ENCODE peak calls at places on chromosomes 12 and 14, in six cellular contexts. One of them, this sample, is unnamed.

GRCh38 chr14:52040598-52040997 is 28.3 kb downstream of the NID2 start:
- DNase-seq in adrenal gland: no peak
- DNase-seq in spleen: no peak
- DNase-seq in testis: no peak
- DNase-seq in H1: no peak
- DNase-seq in lower leg skin: no peak
- DNase-seq in this sample: no peak

GRCh38 chr12:2893007-2893406 is 2.3 kb downstream of the TULP3 start:
- DNase-seq in adrenal gland: peak; percentile 74
- DNase-seq in spleen: no peak
- DNase-seq in testis: no peak
- DNase-seq in H1: no peak
- DNase-seq in lower leg skin: peak; percentile 88
- DNase-seq in this sample: no peak

GRCh38 chr14:59424707-59425106 is 40.5 kb downstream of the GPR135 start:
- DNase-seq in adrenal gland: peak; percentile 70
- DNase-seq in spleen: no peak
- DNase-seq in testis: peak; percentile 78
- DNase-seq in H1: no peak
- DNase-seq in lower leg skin: no peak
- DNase-seq in this sample: no peak

GRCh38 chr12:49874142-49874897 is 29.4 kb downstream of the FAIM2 start:
- DNase-seq in adrenal gland: peak; percentile 50
- DNase-seq in spleen: peak; percentile 56
- DNase-seq in testis: no peak
- DNase-seq in H1: no peak
- DNase-seq in lower leg skin: peak; percentile 72
- DNase-seq in this sample: no peak

GRCh38 chr14:69996197-69996596 is 117.0 kb downstream of the SMOC1 start:
- DNase-seq in adrenal gland: no peak
- DNase-seq in spleen: no peak
- DNase-seq in testis: no peak
- DNase-seq in H1: no peak
- DNase-seq in lower leg skin: no peak
- DNase-seq in this sample: no peak

GRCh38 chr12:70852416-70853150 is 68.0 kb downstream of the PTPRR start:
- DNase-seq in adrenal gland: no peak
- DNase-seq in spleen: no peak
- DNase-seq in testis: no peak
- DNase-seq in H1: no peak
- DNase-seq in lower leg skin: no peak
- DNase-seq in this sample: no peak

GRCh38 chr12:105220150-105220928 is 15.6 kb downstream of the APPL2 start:
- DNase-seq in adrenal gland: no peak
- DNase-seq in spleen: no peak
- DNase-seq in testis: no peak
- DNase-seq in H1: no peak
- DNase-seq in lower leg skin: no peak
- DNase-seq in this sample: no peak

GRCh38 chr12:3150308-3150670 is 73.1 kb downstream of the TSPAN9 start:
- DNase-seq in adrenal gland: no peak
- DNase-seq in spleen: no peak
- DNase-seq in testis: no peak
- DNase-seq in H1: no peak
- DNase-seq in lower leg skin: no peak
- DNase-seq in this sample: no peak

GRCh38 chr12:64946132-64946829 is 121.8 kb downstream of the TBC1D30 start:
- DNase-seq in adrenal gland: peak; percentile 86
- DNase-seq in spleen: no peak
- DNase-seq in testis: peak; percentile 90
- DNase-seq in H1: no peak
- DNase-seq in lower leg skin: no peak
- DNase-seq in this sample: peak; percentile 56

GRCh38 chr12:20445693-20446092 is 77.4 kb downstream of the PDE3A start:
- DNase-seq in adrenal gland: no peak
- DNase-seq in spleen: no peak
- DNase-seq in testis: no peak
- DNase-seq in H1: no peak
- DNase-seq in lower leg skin: no peak
- DNase-seq in this sample: no peak

GRCh38 chr12:59833408-59833807 is 237.6 kb downstream of the SLC16A7 start:
- DNase-seq in adrenal gland: no peak
- DNase-seq in spleen: no peak
- DNase-seq in testis: peak; percentile 39
- DNase-seq in H1: no peak
- DNase-seq in lower leg skin: no peak
- DNase-seq in this sample: no peak

GRCh38 chr12:103833891-103834290 is 7.1 kb downstream of the NT5DC3 start:
- DNase-seq in adrenal gland: no peak
- DNase-seq in spleen: no peak
- DNase-seq in testis: no peak
- DNase-seq in H1: peak; percentile 10
- DNase-seq in lower leg skin: no peak
- DNase-seq in this sample: no peak

GRCh38 chr12:130871286-130872178 is at the start of gene RAN:
- DNase-seq in adrenal gland: peak; percentile 94
- DNase-seq in spleen: peak; percentile 98
- DNase-seq in testis: peak; percentile 91
- DNase-seq in H1: peak; percentile 71
- DNase-seq in lower leg skin: peak; percentile 96
- DNase-seq in this sample: peak; percentile 87
- TF ChIP-seq POLR2A in adrenal gland: no peak
- TF ChIP-seq POLR2A in spleen: no peak
- TF ChIP-seq POLR2A in testis: no peak
- TF ChIP-seq POLR2A in H1: peak; percentile 90
- TF ChIP-seq POLR2A in lower leg skin: no peak
- TF ChIP-seq POLR2A in this sample: peak; percentile 40

DNA sequence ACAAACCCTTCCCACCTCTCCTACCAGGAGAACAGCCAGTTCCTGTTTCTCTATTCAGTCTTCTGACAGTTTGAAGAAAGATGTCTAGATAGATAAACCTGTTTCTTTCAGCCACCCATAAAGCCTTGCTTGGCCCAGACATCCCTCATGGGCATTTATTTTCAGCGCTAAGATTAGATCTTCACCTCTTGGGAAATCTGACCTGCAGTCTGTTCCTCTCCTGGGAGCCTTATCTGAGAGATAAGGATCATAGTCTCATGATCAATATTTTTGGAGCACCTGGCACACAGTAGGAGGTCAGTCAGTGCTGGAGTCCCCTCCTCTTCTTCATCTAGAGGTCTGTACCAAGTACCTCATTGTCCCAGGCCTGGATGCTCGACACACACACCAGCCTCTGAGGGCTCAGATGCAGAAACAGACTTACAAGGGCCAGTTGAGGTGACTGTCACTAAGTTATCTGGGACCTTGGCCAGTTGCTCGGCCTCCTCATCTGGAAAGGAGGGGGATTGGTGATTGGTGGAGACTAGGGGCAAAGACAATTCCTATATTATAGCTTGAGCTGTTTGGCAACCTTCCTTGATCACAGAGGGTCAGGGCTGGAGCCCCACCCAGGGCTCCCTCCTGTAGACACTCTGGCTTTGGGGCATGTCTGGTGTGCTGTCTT is 18.2 kb downstream of the ACVRL1 start:
- DNase-seq in adrenal gland: peak; percentile 67
- DNase-seq in spleen: no peak
- DNase-seq in testis: no peak
- DNase-seq in H1: no peak
- DNase-seq in lower leg skin: peak; percentile 80
- DNase-seq in this sample: no peak
- TF ChIP-seq POLR2A in adrenal gland: no peak
- TF ChIP-seq POLR2A in spleen: no peak
- TF ChIP-seq POLR2A in testis: no peak
- TF ChIP-seq POLR2A in H1: no peak
- TF ChIP-seq POLR2A in lower leg skin: no peak
- TF ChIP-seq POLR2A in this sample: no peak

GRCh38 chr12:31325877-31326631 is at the start of gene SINHCAF:
- DNase-seq in adrenal gland: peak; percentile 100
- DNase-seq in spleen: peak; percentile 100
- DNase-seq in testis: peak; percentile 100
- DNase-seq in H1: peak; percentile 99
- DNase-seq in lower leg skin: peak; percentile 100
- DNase-seq in this sample: peak; percentile 100
- TF ChIP-seq POLR2A in adrenal gland: peak; percentile 80
- TF ChIP-seq POLR2A in spleen: peak; percentile 77
- TF ChIP-seq POLR2A in testis: peak; percentile 76
- TF ChIP-seq POLR2A in H1: peak; percentile 99
- TF ChIP-seq POLR2A in lower leg skin: no peak
- TF ChIP-seq POLR2A in this sample: peak; percentile 97

GRCh38 chr14:100825691-100826331 is at the start of gene MEG3:
- DNase-seq in adrenal gland: peak; percentile 86
- DNase-seq in spleen: peak; percentile 56
- DNase-seq in testis: peak; percentile 63
- DNase-seq in H1: no peak
- DNase-seq in lower leg skin: no peak
- DNase-seq in this sample: peak; percentile 27
- TF ChIP-seq POLR2A in adrenal gland: peak; percentile 97
- TF ChIP-seq POLR2A in spleen: peak; percentile 35
- TF ChIP-seq POLR2A in testis: peak; percentile 67
- TF ChIP-seq POLR2A in H1: no peak
- TF ChIP-seq POLR2A in lower leg skin: no peak
- TF ChIP-seq POLR2A in this sample: peak; percentile 43

GRCh38 chr14:101762530-101763101 is 1.1 kb downstream of the PPP2R5C start:
- DNase-seq in adrenal gland: no peak
- DNase-seq in spleen: no peak
- DNase-seq in testis: no peak
- DNase-seq in H1: no peak
- DNase-seq in lower leg skin: no peak
- DNase-seq in this sample: no peak

GRCh38 chr14:101770183-101770582 is 8.7 kb downstream of the PPP2R5C start:
- DNase-seq in adrenal gland: no peak
- DNase-seq in spleen: no peak
- DNase-seq in testis: no peak
- DNase-seq in H1: no peak
- DNase-seq in lower leg skin: no peak
- DNase-seq in this sample: no peak

GRCh38 chr14:101763941-101764709 is 2.6 kb downstream of the PPP2R5C start:
- DNase-seq in adrenal gland: no peak
- DNase-seq in spleen: peak; percentile 51
- DNase-seq in testis: no peak
- DNase-seq in H1: no peak
- DNase-seq in lower leg skin: no peak
- DNase-seq in this sample: no peak

GRCh38 chr14:101772770-101773169 is 11.3 kb downstream of the PPP2R5C start:
- DNase-seq in adrenal gland: no peak
- DNase-seq in spleen: no peak
- DNase-seq in testis: no peak
- DNase-seq in H1: no peak
- DNase-seq in lower leg skin: no peak
- DNase-seq in this sample: no peak

GRCh38 chr14:101767618-101768362 is 6.3 kb downstream of the PPP2R5C start:
- DNase-seq in adrenal gland: no peak
- DNase-seq in spleen: no peak
- DNase-seq in testis: no peak
- DNase-seq in H1: no peak
- DNase-seq in lower leg skin: no peak
- DNase-seq in this sample: no peak
- TF ChIP-seq POLR2A in adrenal gland: no peak
- TF ChIP-seq POLR2A in spleen: no peak
- TF ChIP-seq POLR2A in testis: no peak
- TF ChIP-seq POLR2A in H1: no peak
- TF ChIP-seq POLR2A in lower leg skin: no peak
- TF ChIP-seq POLR2A in this sample: no peak

GRCh38 chr14:21103710-21104447 is 3.0 kb downstream of the TMEM253 start:
- DNase-seq in adrenal gland: peak; percentile 99
- DNase-seq in spleen: peak; percentile 99
- DNase-seq in testis: peak; percentile 98
- DNase-seq in H1: peak; percentile 80
- DNase-seq in lower leg skin: peak; percentile 99
- DNase-seq in this sample: peak; percentile 96
- TF ChIP-seq POLR2A in adrenal gland: peak; percentile 67
- TF ChIP-seq POLR2A in spleen: peak; percentile 40
- TF ChIP-seq POLR2A in testis: peak; percentile 73
- TF ChIP-seq POLR2A in H1: peak; percentile 88
- TF ChIP-seq POLR2A in lower leg skin: no peak
- TF ChIP-seq POLR2A in this sample: peak; percentile 94

GRCh38 chr14:21251215-21251614 is 18.0 kb downstream of the HNRNPC start:
- DNase-seq in adrenal gland: no peak
- DNase-seq in spleen: no peak
- DNase-seq in testis: no peak
- DNase-seq in H1: no peak
- DNase-seq in lower leg skin: no peak
- DNase-seq in this sample: no peak
- TF ChIP-seq POLR2A in adrenal gland: no peak
- TF ChIP-seq POLR2A in spleen: no peak
- TF ChIP-seq POLR2A in testis: no peak
- TF ChIP-seq POLR2A in H1: no peak
- TF ChIP-seq POLR2A in lower leg skin: no peak
- TF ChIP-seq POLR2A in this sample: no peak

GRCh38 chr14:90489916-90490726 is 93.3 kb downstream of the CALM1 start:
- DNase-seq in adrenal gland: no peak
- DNase-seq in spleen: no peak
- DNase-seq in testis: no peak
- DNase-seq in H1: no peak
- DNase-seq in lower leg skin: peak; percentile 50
- DNase-seq in this sample: no peak

GRCh38 chr14:90491221-90491867 is 94.5 kb downstream of the CALM1 start:
- DNase-seq in adrenal gland: peak; percentile 86
- DNase-seq in spleen: peak; percentile 70
- DNase-seq in testis: peak; percentile 91
- DNase-seq in H1: no peak
- DNase-seq in lower leg skin: peak; percentile 84
- DNase-seq in this sample: no peak

GRCh38 chr14:90491868-90492560 is 95.2 kb downstream of the CALM1 start:
- DNase-seq in adrenal gland: no peak
- DNase-seq in spleen: peak; percentile 27
- DNase-seq in testis: no peak
- DNase-seq in H1: no peak
- DNase-seq in lower leg skin: peak; percentile 75
- DNase-seq in this sample: no peak

GRCh38 chr14:90489306-90489705 is 92.5 kb downstream of the CALM1 start:
- DNase-seq in adrenal gland: no peak
- DNase-seq in spleen: no peak
- DNase-seq in testis: no peak
- DNase-seq in H1: no peak
- DNase-seq in lower leg skin: peak; percentile 61
- DNase-seq in this sample: no peak

DNA sequence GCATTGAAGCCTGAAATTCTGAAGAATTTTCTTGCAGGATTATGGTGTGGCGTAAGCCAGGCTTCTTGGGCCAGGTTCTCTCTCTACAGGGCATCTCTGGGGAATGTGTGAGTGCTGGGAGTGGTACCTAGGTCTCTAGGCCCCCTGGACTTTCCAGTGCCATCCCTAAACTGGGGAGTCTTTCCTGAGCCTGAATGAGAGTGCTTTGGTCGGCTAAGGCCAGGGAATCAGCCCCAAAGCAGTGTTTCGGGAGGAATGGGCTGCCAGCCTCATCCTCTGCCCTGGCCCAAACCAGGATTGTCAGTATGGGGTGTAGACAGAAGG is 93.9 kb downstream of the CALM1 start:
- DNase-seq in adrenal gland: no peak
- DNase-seq in spleen: no peak
- DNase-seq in testis: no peak
- DNase-seq in H1: no peak
- DNase-seq in lower leg skin: peak; percentile 56
- DNase-seq in this sample: no peak
- TF ChIP-seq POLR2A in adrenal gland: no peak
- TF ChIP-seq POLR2A in spleen: no peak
- TF ChIP-seq POLR2A in testis: no peak
- TF ChIP-seq POLR2A in H1: no peak
- TF ChIP-seq POLR2A in lower leg skin: no peak
- TF ChIP-seq POLR2A in this sample: no peak

This sample was measured in prostate gland.